ENCODE peak calls at places on chromosomes 5 and 9, in five cellular contexts. One of them, this sample, is unnamed.
A peak's percentile ranks its signal among the peaks of the same experiment; 100 is the strongest.

GRCh38 chr5:153496835-153497234 is 6.4 kb downstream of the GRIA1 start:
- DNase-seq in WTC11: no peak
- DNase-seq in K562: peak; percentile 20
- DNase-seq in GM12878: no peak
- DNase-seq in HepG2: no peak
- DNase-seq in this sample: peak; percentile 7

GRCh38 chr5:124782262-124782661 is 35.8 kb upstream of the ZNF608 start:
- DNase-seq in WTC11: no peak
- DNase-seq in K562: no peak
- DNase-seq in GM12878: no peak
- DNase-seq in HepG2: no peak
- DNase-seq in this sample: no peak

GRCh38 chr9:92954078-92954861 is 6.9 kb downstream of the FGD3 start:
- DNase-seq in WTC11: no peak
- DNase-seq in K562: no peak
- DNase-seq in GM12878: peak; percentile 61
- DNase-seq in HepG2: no peak
- DNase-seq in this sample: no peak

GRCh38 chr5:78586251-78586650 is 62.3 kb downstream of the LHFPL2 start:
- DNase-seq in WTC11: no peak
- DNase-seq in K562: peak; percentile 41
- DNase-seq in GM12878: no peak
- DNase-seq in HepG2: no peak
- DNase-seq in this sample: no peak

GRCh38 chr5:123147741-123148140 is 58.7 kb downstream of the PRDM6 start:
- DNase-seq in WTC11: no peak
- DNase-seq in K562: no peak
- DNase-seq in GM12878: no peak
- DNase-seq in HepG2: no peak
- DNase-seq in this sample: no peak

GRCh38 chr5:120151825-120152224 is 312.3 kb upstream of the PRR16 start:
- DNase-seq in WTC11: no peak
- DNase-seq in K562: no peak
- DNase-seq in GM12878: no peak
- DNase-seq in HepG2: no peak
- DNase-seq in this sample: no peak

GRCh38 chr9:121735065-121735791 is 83.8 kb downstream of the DAB2IP start:
- DNase-seq in WTC11: peak; percentile 76
- DNase-seq in K562: peak; percentile 20
- DNase-seq in GM12878: no peak
- DNase-seq in HepG2: peak; percentile 62
- DNase-seq in this sample: peak; percentile 77

GRCh38 chr9:34991833-34992375 is 2.4 kb downstream of the DNAJB5 start:
- DNase-seq in WTC11: peak; percentile 57
- DNase-seq in K562: peak; percentile 49
- DNase-seq in GM12878: no peak
- DNase-seq in HepG2: peak; percentile 34
- DNase-seq in this sample: peak; percentile 30

DNA sequence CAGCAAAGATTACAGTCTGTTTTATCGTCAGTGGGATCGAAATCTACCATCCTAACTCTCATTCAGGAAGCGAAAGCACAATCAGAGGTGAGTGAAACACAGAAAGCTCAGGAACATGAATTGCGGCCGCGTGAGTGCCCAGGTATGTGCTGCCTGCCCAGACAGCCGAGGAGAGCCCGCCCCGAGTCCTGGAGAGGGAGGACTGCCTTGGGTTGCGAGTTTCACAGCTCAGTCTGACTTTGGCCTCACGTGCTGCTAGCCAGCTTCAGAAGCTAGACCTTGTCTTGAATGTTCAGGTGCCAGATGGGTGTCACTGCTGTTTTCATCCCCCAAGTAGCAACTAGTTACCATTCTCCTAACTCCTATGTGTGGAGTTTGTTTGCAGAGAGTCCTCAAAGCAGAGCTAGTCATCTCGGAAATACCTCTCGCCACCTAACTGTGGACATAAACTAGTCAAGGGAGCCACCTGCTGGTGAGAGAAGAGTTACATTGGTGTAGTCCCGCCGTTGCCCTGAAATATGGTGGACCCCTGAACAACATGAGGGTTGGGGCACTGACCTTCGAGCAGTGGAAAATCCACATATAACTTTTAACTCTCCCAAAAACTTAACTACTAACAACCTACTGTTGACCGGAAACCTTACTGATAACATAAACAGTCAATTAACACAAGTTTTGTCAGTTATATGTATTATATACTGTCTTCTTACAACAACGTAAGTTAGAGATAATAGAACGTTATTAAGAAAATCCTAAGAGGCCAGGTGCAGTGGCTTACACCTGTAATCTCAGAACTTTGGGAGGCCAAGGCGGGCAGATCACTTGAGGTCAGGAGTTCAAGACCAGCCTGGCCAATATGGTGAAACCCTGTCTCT is 80.9 kb downstream of the GOLPH3 start:
- DNase-seq in WTC11: peak; percentile 77
- DNase-seq in K562: peak; percentile 89
- DNase-seq in GM12878: peak; percentile 17
- DNase-seq in HepG2: peak; percentile 75
- DNase-seq in this sample: peak; percentile 77
- TF ChIP-seq ESRRA in WTC11: no peak
- TF ChIP-seq ESRRA in K562: no peak
- TF ChIP-seq ESRRA in GM12878: no peak
- TF ChIP-seq ESRRA in HepG2: no peak
- TF ChIP-seq ESRRA in this sample: no peak

DNA sequence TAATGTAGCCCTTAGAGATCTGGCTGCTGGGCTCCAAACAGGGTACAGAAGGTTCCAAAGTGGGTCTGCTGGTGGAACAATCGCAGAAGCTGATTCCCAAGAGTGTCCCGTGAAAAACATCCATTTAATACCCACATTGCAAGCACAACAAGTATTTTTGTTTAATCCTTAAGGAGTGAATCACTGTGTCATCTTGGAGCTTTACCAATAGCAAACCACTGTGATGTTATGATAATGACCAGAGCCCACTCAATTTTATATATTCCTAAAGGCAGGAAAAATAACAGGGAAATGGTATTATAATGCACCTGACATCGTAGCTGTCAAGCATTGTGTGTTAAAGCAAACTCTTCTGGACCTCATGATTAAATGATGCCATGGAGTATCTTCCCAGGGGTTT is 291.9 kb downstream of the FBXL7 start:
- DNase-seq in WTC11: no peak
- DNase-seq in K562: no peak
- DNase-seq in GM12878: no peak
- DNase-seq in HepG2: no peak
- DNase-seq in this sample: no peak
- TF ChIP-seq USF2 in WTC11: no peak
- TF ChIP-seq USF2 in K562: no peak
- TF ChIP-seq USF2 in GM12878: no peak
- TF ChIP-seq USF2 in HepG2: no peak
- TF ChIP-seq USF2 in this sample: no peak

DNA sequence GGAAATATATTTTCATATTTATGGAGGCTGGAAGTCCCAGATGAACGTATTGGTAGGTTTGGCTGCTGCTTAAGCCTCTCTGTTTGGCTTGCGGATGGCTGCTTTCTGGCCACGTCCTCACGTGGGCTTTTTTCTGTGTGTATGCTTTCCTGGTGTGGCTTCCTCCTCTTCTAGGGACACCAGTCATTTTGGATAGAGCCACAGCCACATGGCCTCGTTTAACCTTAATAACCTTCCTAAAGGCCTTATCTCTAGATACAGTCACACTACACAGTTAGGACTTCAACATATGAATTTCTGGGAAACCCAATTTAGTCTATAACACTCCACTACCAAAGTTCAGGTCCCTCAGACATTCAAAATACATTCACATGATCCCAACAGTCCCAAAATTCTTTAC is 26.9 kb downstream of the NUTM2F start:
- DNase-seq in WTC11: no peak
- DNase-seq in K562: peak; percentile 39
- DNase-seq in GM12878: no peak
- DNase-seq in HepG2: no peak
- DNase-seq in this sample: no peak
- TF ChIP-seq ESRRA in WTC11: no peak
- TF ChIP-seq ESRRA in K562: peak; percentile 27
- TF ChIP-seq ESRRA in GM12878: no peak
- TF ChIP-seq ESRRA in HepG2: no peak
- TF ChIP-seq ESRRA in this sample: no peak

DNA sequence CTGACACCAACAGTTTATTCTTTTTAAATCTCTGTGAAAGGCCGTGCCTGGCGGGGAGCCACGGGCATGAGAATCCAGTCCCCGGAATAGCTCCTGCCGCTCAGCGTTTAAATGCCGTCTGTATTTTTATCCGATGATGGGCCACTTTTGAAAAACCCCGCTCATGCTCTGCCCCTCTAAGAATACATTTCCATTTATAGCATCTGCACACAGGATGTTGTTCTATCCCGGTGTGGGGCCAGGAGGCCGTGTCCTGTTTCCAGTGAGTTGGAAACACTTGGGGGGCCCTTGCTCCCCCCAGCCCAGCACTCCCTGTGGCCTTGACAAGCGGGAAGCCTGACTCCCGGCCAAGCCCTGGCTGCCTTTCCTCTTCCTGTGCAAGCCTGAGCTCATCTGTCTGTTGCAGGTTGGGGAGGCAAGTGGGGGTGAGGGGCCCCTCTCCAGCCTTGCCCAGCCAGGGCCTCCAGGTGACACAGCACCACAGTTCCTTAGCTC is 39.0 kb downstream of the ERGIC1 start:
- DNase-seq in WTC11: no peak
- DNase-seq in K562: no peak
- DNase-seq in GM12878: no peak
- DNase-seq in HepG2: no peak
- DNase-seq in this sample: no peak
- TF ChIP-seq USF2 in WTC11: no peak
- TF ChIP-seq USF2 in K562: no peak
- TF ChIP-seq USF2 in GM12878: no peak
- TF ChIP-seq USF2 in HepG2: no peak
- TF ChIP-seq USF2 in this sample: no peak

DNA sequence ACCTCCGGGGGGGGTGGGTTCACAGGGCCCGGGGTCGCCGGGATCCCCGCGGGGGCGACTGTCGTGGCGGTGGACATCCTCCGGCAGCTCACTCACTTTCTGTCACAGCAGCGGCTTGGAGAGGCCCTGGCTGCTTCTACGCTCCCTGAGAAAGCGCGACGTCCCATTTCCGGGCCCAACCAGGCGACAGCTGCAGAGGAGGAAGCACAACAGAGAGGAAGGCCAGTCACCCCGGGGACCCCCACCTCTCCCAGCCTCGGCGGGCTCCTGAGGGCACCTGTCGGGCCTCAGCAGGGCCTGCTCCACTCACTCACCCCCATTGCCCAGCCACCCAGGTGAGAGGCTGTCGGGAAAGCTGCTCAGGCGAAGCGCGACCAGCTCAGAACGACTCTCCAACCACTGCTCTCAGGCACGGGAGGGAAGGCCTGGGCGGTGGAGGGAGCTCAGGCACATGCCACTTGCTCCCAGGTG is 14.4 kb downstream of the BRD3 start:
- DNase-seq in WTC11: no peak
- DNase-seq in K562: no peak
- DNase-seq in GM12878: no peak
- DNase-seq in HepG2: no peak
- DNase-seq in this sample: no peak
- TF ChIP-seq ESRRA in WTC11: no peak
- TF ChIP-seq ESRRA in K562: no peak
- TF ChIP-seq ESRRA in GM12878: no peak
- TF ChIP-seq ESRRA in HepG2: no peak
- TF ChIP-seq ESRRA in this sample: no peak

GRCh38 chr5:150441813-150442698 is 7.5 kb downstream of the RPS14 start:
- DNase-seq in WTC11: no peak
- DNase-seq in K562: no peak
- DNase-seq in GM12878: no peak
- DNase-seq in HepG2: no peak
- DNase-seq in this sample: no peak
- TF ChIP-seq USF2 in WTC11: no peak
- TF ChIP-seq USF2 in K562: no peak
- TF ChIP-seq USF2 in GM12878: no peak
- TF ChIP-seq USF2 in HepG2: no peak
- TF ChIP-seq USF2 in this sample: no peak

GRCh38 chr5:169125571-169125970 is 175.4 kb downstream of the SLIT3 start:
- DNase-seq in WTC11: no peak
- DNase-seq in K562: no peak
- DNase-seq in GM12878: no peak
- DNase-seq in HepG2: no peak
- DNase-seq in this sample: no peak
- TF ChIP-seq ESRRA in WTC11: no peak
- TF ChIP-seq ESRRA in K562: no peak
- TF ChIP-seq ESRRA in GM12878: no peak
- TF ChIP-seq ESRRA in HepG2: no peak
- TF ChIP-seq ESRRA in this sample: no peak

GRCh38 chr5:66769030-66769733 is 173.0 kb downstream of the MAST4 start:
- DNase-seq in WTC11: no peak
- DNase-seq in K562: no peak
- DNase-seq in GM12878: no peak
- DNase-seq in HepG2: no peak
- DNase-seq in this sample: no peak

DNA sequence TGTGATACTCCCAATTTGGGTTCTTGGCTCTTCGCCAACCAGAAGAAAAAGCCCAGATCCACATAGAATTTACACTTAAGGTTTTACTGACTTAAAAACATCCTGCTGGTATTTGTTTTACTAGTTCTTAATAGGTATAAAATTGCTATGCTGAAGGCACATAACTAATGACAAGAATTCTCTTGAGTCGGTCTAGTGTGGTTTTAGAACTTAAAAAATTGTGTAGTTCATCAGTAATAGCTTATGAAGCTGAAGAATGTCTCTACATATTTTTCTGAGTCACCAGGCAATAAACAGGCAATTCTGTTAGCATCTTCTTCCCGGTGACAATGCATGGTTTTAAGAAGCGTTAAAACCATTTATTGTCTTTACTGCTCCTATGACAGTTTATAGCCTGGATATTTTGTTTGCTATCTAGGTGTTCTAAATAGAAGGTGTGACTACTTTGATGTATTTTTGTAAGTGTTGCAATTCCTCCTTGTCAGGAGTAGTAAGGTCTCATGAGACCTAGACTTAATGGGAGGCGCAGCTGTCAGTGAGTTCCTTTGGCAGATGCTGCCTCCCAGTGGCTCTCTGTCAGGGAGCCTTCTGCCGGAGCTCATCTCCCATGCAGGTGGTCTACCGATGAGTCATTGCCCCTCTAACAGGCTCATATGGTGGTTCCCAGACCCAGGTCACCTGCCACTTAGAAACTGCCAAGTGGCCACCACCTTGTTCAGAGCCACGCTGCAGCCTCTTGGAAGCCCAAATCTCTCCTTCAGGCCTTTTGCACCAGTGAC is 173.8 kb downstream of the MAST4 start:
- DNase-seq in WTC11: peak; percentile 70
- DNase-seq in K562: peak; percentile 23
- DNase-seq in GM12878: no peak
- DNase-seq in HepG2: peak; percentile 5
- DNase-seq in this sample: peak; percentile 2
- TF ChIP-seq USF2 in WTC11: no peak
- TF ChIP-seq USF2 in K562: no peak
- TF ChIP-seq USF2 in GM12878: no peak
- TF ChIP-seq USF2 in HepG2: no peak
- TF ChIP-seq USF2 in this sample: no peak

This sample was measured in A549.